ENCODE peak calls at places on chromosomes 16 and 17, in nine cellular contexts. One of them, this sample, is unnamed.

GRCh38 chr16:57507414-57508083 is 21.3 kb upstream of the DOK4 start:
- DNase-seq in cerebellum: no peak
- DNase-seq in NCI-H1092 treated with DMSO at 0.1 percent for 48 hours: no peak
- DNase-seq in upper lobe of right lung: no peak
- DNase-seq in naive thymus-derived CD8-positive, alpha-beta T cell: no peak
- DNase-seq in stimulated activated CD8-positive, alpha-beta memory T cell treated with anti-CD3 and anti-CD28 coated beads, Interleukin-4, amount 100 ng/mL, for 1 hour: no peak
- DNase-seq in fibroblast of lung: no peak
- DNase-seq in Right ventricle myocardium superior: no peak
- DNase-seq in NCI-H1105: peak
- DNase-seq in this sample: no peak

GRCh38 chr17:16997514-16998429 is 25.9 kb upstream of the TNFRSF13B start:
- DNase-seq in naive thymus-derived CD8-positive, alpha-beta T cell: no peak
- DNase-seq in cerebellum: no peak
- DNase-seq in NCI-H1105: no peak
- DNase-seq in Right ventricle myocardium superior: no peak
- DNase-seq in stimulated activated CD8-positive, alpha-beta memory T cell treated with anti-CD3 and anti-CD28 coated beads, Interleukin-4, amount 100 ng/mL, for 1 hour: no peak
- DNase-seq in NCI-H1092 treated with DMSO at 0.1 percent for 48 hours: no peak
- DNase-seq in fibroblast of lung: peak
- DNase-seq in upper lobe of right lung: no peak
- DNase-seq in this sample: no peak

GRCh38 chr16:3945751-3946603 is 65.5 kb upstream of the CREBBP start:
- DNase-seq in upper lobe of right lung: peak
- DNase-seq in stimulated activated CD8-positive, alpha-beta memory T cell treated with anti-CD3 and anti-CD28 coated beads, Interleukin-4, amount 100 ng/mL, for 1 hour: no peak
- DNase-seq in Right ventricle myocardium superior: peak
- DNase-seq in cerebellum: no peak
- DNase-seq in NCI-H1105: no peak
- DNase-seq in fibroblast of lung: peak
- DNase-seq in NCI-H1092 treated with DMSO at 0.1 percent for 48 hours: no peak
- DNase-seq in naive thymus-derived CD8-positive, alpha-beta T cell: no peak
- DNase-seq in this sample: no peak

GRCh38 chr16:28003021-28003865 is 60.3 kb downstream of the GSG1L start:
- DNase-seq in upper lobe of right lung: no peak
- DNase-seq in naive thymus-derived CD8-positive, alpha-beta T cell: no peak
- DNase-seq in stimulated activated CD8-positive, alpha-beta memory T cell treated with anti-CD3 and anti-CD28 coated beads, Interleukin-4, amount 100 ng/mL, for 1 hour: no peak
- DNase-seq in cerebellum: no peak
- DNase-seq in NCI-H1092 treated with DMSO at 0.1 percent for 48 hours: no peak
- DNase-seq in Right ventricle myocardium superior: no peak
- DNase-seq in NCI-H1105: no peak
- DNase-seq in fibroblast of lung: no peak
- DNase-seq in this sample: no peak

GRCh38 chr17:1299729-1300579 is 20.5 kb downstream of the TRARG1 start:
- DNase-seq in naive thymus-derived CD8-positive, alpha-beta T cell: no peak
- DNase-seq in Right ventricle myocardium superior: no peak
- DNase-seq in upper lobe of right lung: no peak
- DNase-seq in NCI-H1092 treated with DMSO at 0.1 percent for 48 hours: no peak
- DNase-seq in stimulated activated CD8-positive, alpha-beta memory T cell treated with anti-CD3 and anti-CD28 coated beads, Interleukin-4, amount 100 ng/mL, for 1 hour: no peak
- DNase-seq in cerebellum: no peak
- DNase-seq in NCI-H1105: no peak
- DNase-seq in fibroblast of lung: no peak
- DNase-seq in this sample: peak

GRCh38 chr16:66169817-66170216 is 196.7 kb upstream of the CDH5 start:
- DNase-seq in cerebellum: no peak
- DNase-seq in fibroblast of lung: no peak
- DNase-seq in upper lobe of right lung: no peak
- DNase-seq in Right ventricle myocardium superior: no peak
- DNase-seq in naive thymus-derived CD8-positive, alpha-beta T cell: no peak
- DNase-seq in NCI-H1092 treated with DMSO at 0.1 percent for 48 hours: no peak
- DNase-seq in stimulated activated CD8-positive, alpha-beta memory T cell treated with anti-CD3 and anti-CD28 coated beads, Interleukin-4, amount 100 ng/mL, for 1 hour: no peak
- DNase-seq in NCI-H1105: no peak
- DNase-seq in this sample: no peak

GRCh38 chr17:80859004-80859941 is 132.4 kb upstream of the CHMP6 start:
- DNase-seq in NCI-H1092 treated with DMSO at 0.1 percent for 48 hours: peak
- DNase-seq in fibroblast of lung: peak
- DNase-seq in upper lobe of right lung: no peak
- DNase-seq in NCI-H1105: peak
- DNase-seq in Right ventricle myocardium superior: peak
- DNase-seq in cerebellum: peak
- DNase-seq in naive thymus-derived CD8-positive, alpha-beta T cell: no peak
- DNase-seq in stimulated activated CD8-positive, alpha-beta memory T cell treated with anti-CD3 and anti-CD28 coated beads, Interleukin-4, amount 100 ng/mL, for 1 hour: no peak
- DNase-seq in this sample: peak

GRCh38 chr17:80647746-80648145 is 103.1 kb downstream of the RPTOR start:
- DNase-seq in NCI-H1092 treated with DMSO at 0.1 percent for 48 hours: no peak
- DNase-seq in stimulated activated CD8-positive, alpha-beta memory T cell treated with anti-CD3 and anti-CD28 coated beads, Interleukin-4, amount 100 ng/mL, for 1 hour: no peak
- DNase-seq in naive thymus-derived CD8-positive, alpha-beta T cell: no peak
- DNase-seq in cerebellum: no peak
- DNase-seq in NCI-H1105: no peak
- DNase-seq in Right ventricle myocardium superior: no peak
- DNase-seq in fibroblast of lung: peak
- DNase-seq in upper lobe of right lung: no peak
- DNase-seq in this sample: no peak

GRCh38 chr17:78734841-78735641 is 47.0 kb downstream of the CYTH1 start:
- DNase-seq in fibroblast of lung: no peak
- DNase-seq in upper lobe of right lung: no peak
- DNase-seq in NCI-H1092 treated with DMSO at 0.1 percent for 48 hours: no peak
- DNase-seq in cerebellum: no peak
- DNase-seq in naive thymus-derived CD8-positive, alpha-beta T cell: no peak
- DNase-seq in stimulated activated CD8-positive, alpha-beta memory T cell treated with anti-CD3 and anti-CD28 coated beads, Interleukin-4, amount 100 ng/mL, for 1 hour: no peak
- DNase-seq in Right ventricle myocardium superior: no peak
- DNase-seq in NCI-H1105: no peak
- DNase-seq in this sample: no peak

GRCh38 chr16:53356478-53357207 is 77.6 kb upstream of the RBL2 start:
- DNase-seq in Right ventricle myocardium superior: no peak
- DNase-seq in upper lobe of right lung: no peak
- DNase-seq in fibroblast of lung: no peak
- DNase-seq in stimulated activated CD8-positive, alpha-beta memory T cell treated with anti-CD3 and anti-CD28 coated beads, Interleukin-4, amount 100 ng/mL, for 1 hour: no peak
- DNase-seq in naive thymus-derived CD8-positive, alpha-beta T cell: no peak
- DNase-seq in NCI-H1105: no peak
- DNase-seq in cerebellum: no peak
- DNase-seq in NCI-H1092 treated with DMSO at 0.1 percent for 48 hours: no peak
- DNase-seq in this sample: no peak

GRCh38 chr17:55706808-55707773 is 15.6 kb downstream of the TMEM100 start:
- DNase-seq in NCI-H1092 treated with DMSO at 0.1 percent for 48 hours: peak
- DNase-seq in upper lobe of right lung: no peak
- DNase-seq in naive thymus-derived CD8-positive, alpha-beta T cell: no peak
- DNase-seq in NCI-H1105: no peak
- DNase-seq in cerebellum: no peak
- DNase-seq in Right ventricle myocardium superior: no peak
- DNase-seq in fibroblast of lung: no peak
- DNase-seq in stimulated activated CD8-positive, alpha-beta memory T cell treated with anti-CD3 and anti-CD28 coated beads, Interleukin-4, amount 100 ng/mL, for 1 hour: no peak
- DNase-seq in this sample: no peak